ENCODE peak calls at places on chromosomes 12 and 14, in five cellular contexts. Y, H, M, J and I are unnamed samples.

GRCh38 chr12:51871918-51872688 is 15.8 kb upstream of the ANKRD33 start:
- DNase-seq in Y (no peak), H (no peak), M (no peak), J (no peak), I (no peak)

GRCh38 chr12:449203-449602 is 10.5 kb upstream of the B4GALNT3 start:
- DNase-seq in Y (no peak), H (no peak), M (no peak), J (no peak), I (no peak)

GRCh38 chr14:90757452-90757851 is 58.8 kb downstream of the TTC7B start:
- DNase-seq in Y (no peak), H (no peak), M (no peak), J (no peak), I (no peak)

GRCh38 chr12:131710464-131711457 is at the start of gene SFSWAP:
- DNase-seq in Y (peak; percentile 20), H (peak; percentile 45), M (peak; percentile 86), J (peak; percentile 76), I (peak; percentile 65)

GRCh38 chr14:95173518-95173917 is 16.2 kb upstream of the DICER1 start:
- DNase-seq in Y (no peak), H (no peak), M (no peak), J (no peak), I (no peak)

GRCh38 chr12:7131502-7131866 is 1.3 kb downstream of the CLSTN3 start:
- DNase-seq in Y (no peak), H (no peak), M (no peak), J (no peak), I (no peak)

GRCh38 chr12:120784804-120785203 is 59.2 kb downstream of the ACADS start:
- DNase-seq in Y (no peak), H (no peak), M (no peak), J (no peak), I (no peak)

GRCh38 chr14:99035268-99035667 is 236.7 kb downstream of the BCL11B start:
- DNase-seq in Y (peak; percentile 10), H (no peak), M (peak; percentile 1), J (peak; percentile 59), I (no peak)

GRCh38 chr14:99603471-99603933 is 505 bp downstream of the CCDC85C start:
- DNase-seq in Y (no peak), H (no peak), M (peak; percentile 23), J (no peak), I (no peak)

GRCh38 chr14:22249775-22250174 is 339.2 kb downstream of the DAD1 start:
- DNase-seq in Y (no peak), H (no peak), M (no peak), J (no peak), I (no peak)